ENCODE peak calls at places on chromosomes 2 and 18, in four cellular contexts. R is A549, X is WTC11, K is HepG2. S is an unnamed sample.

GRCh38 chr2:224175538-224175937 is 136.5 kb upstream of the SERPINE2 start:
- DNase-seq in R (no peak), X (no peak), K (no peak), S (no peak)

GRCh38 chr2:59295524-59296162 is 1054.5 kb upstream of the FANCL start:
- DNase-seq in R (no peak), X (no peak), K (peak; percentile 2), S (no peak)

GRCh38 chr2:102826904-102827303 is 65.1 kb downstream of the TMEM182 start:
- DNase-seq in R (no peak), X (no peak), K (no peak), S (peak; percentile 4)

GRCh38 chr2:144780983-144781382 is 261.1 kb upstream of the ZEB2 start:
- DNase-seq in R (no peak), X (no peak), K (no peak), S (no peak)

GRCh38 chr18:14914771-14915170 is 166.8 kb downstream of the ANKRD30B start:
- DNase-seq in R (no peak), X (no peak), K (no peak), S (no peak)

GRCh38 chr18:2854871-2855270 is 8.1 kb downstream of the EMILIN2 start:
- DNase-seq in R (no peak), X (no peak), K (no peak), S (peak; percentile 18)

GRCh38 chr18:36828157-36828629 is 609 bp downstream of the TPGS2 start:
- DNase-seq in R (peak; percentile 36), X (peak; percentile 38), K (peak; percentile 16), S (peak; percentile 62)

GRCh38 chr2:147382322-147382948 is 462.4 kb upstream of the ACVR2A start:
- DNase-seq in R (no peak), X (no peak), K (no peak), S (no peak)

GRCh38 chr2:143844986-143845385 is 674.9 kb downstream of the ZEB2 start:
- DNase-seq in R (no peak), X (no peak), K (no peak), S (no peak)

GRCh38 chr18:48292229-48292628 is 117.0 kb downstream of the ZBTB7C start:
- DNase-seq in R (no peak), X (no peak), K (no peak), S (no peak)
- TF ChIP-seq HMGXB4 in R (no peak), X (no peak), K (no peak), S (no peak)

GRCh38 chr2:42057902-42058450 is 10.2 kb downstream of the PKDCC start:
- DNase-seq in R (no peak), X (no peak), K (no peak), S (no peak)
- TF ChIP-seq HMGXB4 in R (no peak), X (no peak), K (no peak), S (no peak)

GRCh38 chr2:43001055-43001378 is 208.6 kb upstream of the HAAO start:
- DNase-seq in R (no peak), X (no peak), K (no peak), S (no peak)

GRCh38 chr2:43000242-43001054 is 208.1 kb upstream of the HAAO start:
- DNase-seq in R (no peak), X (no peak), K (peak; percentile 84), S (no peak)

GRCh38 chr2:42998721-42999120 is 206.3 kb upstream of the HAAO start:
- DNase-seq in R (no peak), X (no peak), K (no peak), S (no peak)

GRCh38 chr2:42999391-42999811 is 207.0 kb upstream of the HAAO start:
- DNase-seq in R (peak; percentile 69), X (no peak), K (peak; percentile 53), S (no peak)

DNA sequence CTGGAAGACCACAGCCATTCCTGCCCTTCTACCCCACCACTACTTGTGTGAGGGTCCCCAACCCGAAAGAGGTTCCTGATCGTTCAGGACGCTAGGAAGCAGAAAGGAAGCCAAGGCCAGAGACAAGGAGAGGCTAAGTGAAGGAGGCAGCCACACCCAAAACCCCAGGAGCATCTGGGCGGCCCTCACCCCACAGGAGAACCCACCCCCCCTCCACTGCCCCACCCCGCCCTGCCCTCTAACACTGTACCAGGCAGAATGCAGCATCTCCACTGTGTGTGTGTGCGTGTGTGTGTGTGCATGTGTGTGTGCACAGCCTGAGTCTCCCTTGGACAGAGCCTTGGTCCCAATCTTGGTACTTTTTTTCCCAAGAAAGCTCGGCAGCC is 207.5 kb upstream of the HAAO start:
- DNase-seq in R (peak; percentile 55), X (no peak), K (no peak), S (no peak)
- TF ChIP-seq HMGXB4 in R (no peak), X (no peak), K (no peak), S (no peak)

DNA sequence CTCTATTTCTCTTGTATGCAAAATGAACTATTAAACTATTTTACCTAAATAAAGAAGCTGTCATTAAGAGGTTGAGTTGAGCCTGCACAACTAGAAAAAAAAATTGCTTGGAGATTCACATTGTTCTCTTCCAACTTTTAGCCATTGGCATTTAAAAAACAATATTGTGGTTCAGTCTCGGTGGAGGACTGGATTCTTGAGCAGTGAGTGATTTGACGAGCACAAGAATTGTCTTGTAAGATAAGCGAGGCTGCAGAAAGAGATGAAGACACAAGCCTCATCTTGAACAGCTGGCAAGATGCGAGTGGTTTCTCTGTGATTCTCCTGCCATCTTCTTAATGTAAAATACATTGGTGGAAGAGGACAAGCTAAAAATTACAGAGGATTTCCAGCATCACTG is 67.0 kb downstream of the GALR1 start:
- DNase-seq in R (no peak), X (no peak), K (no peak), S (no peak)
- TF ChIP-seq HMGXB4 in R (no peak), X (no peak), K (no peak), S (no peak)